ENCODE peak calls at places on chromosomes 2 and 18, in five cellular contexts. F, O, A, E and T are unnamed samples. For H3K27me3, the result is how much of the 10 kb centered on the place peaks cover.

GRCh38 chr2:221448857-221449390 is 123.2 kb downstream of the EPHA4 start:
- DNase-seq in O (no peak), A (no peak), E (no peak), F (no peak), T (no peak)

GRCh38 chr2:122634261-122634660 is 878.8 kb downstream of the TSN start:
- DNase-seq in O (no peak), E (no peak), A (no peak), F (peak), T (no peak)

GRCh38 chr2:7430421-7430868 is 513.2 kb downstream of the RNF144A start:
- DNase-seq in A (no peak), F (no peak), O (no peak), E (no peak), T (no peak)

GRCh38 chr2:239583879-239584859 is 183.3 kb upstream of the HDAC4 start:
- DNase-seq in F (no peak), A (peak), O (no peak), E (no peak), T (no peak)

GRCh38 chr2:127293758-127294562 is at the start of gene ERCC3:
- DNase-seq in A (peak), F (peak), E (peak), O (peak), T (peak)

GRCh38 chr18:67916142-67916541 is 399.6 kb upstream of the DSEL start:
- DNase-seq in E (no peak), F (peak), O (no peak), A (no peak), T (no peak)

GRCh38 chr18:79883461-79884295 is 67.8 kb downstream of the SLC66A2 start:
- DNase-seq in O (no peak), E (no peak), A (peak), F (no peak), T (no peak)

GRCh38 chr2:3827673-3828575 is 124.5 kb downstream of the DCDC2C start:
- DNase-seq in O (no peak), E (no peak), A (peak), F (peak), T (no peak)

GRCh38 chr2:45796500-45796899 is 145.0 kb downstream of the PRKCE start:
- DNase-seq in E (peak), A (no peak), F (no peak), O (no peak), T (no peak)

GRCh38 chr18:2692508-2692907 is 37.0 kb downstream of the SMCHD1 start:
- DNase-seq in O (no peak), F (no peak), A (no peak), E (no peak), T (no peak)

GRCh38 chr18:73283032-73283431 is 415.2 kb upstream of the NETO1 start:
- DNase-seq in E (no peak), O (no peak), F (peak), A (no peak), T (no peak)

DNA sequence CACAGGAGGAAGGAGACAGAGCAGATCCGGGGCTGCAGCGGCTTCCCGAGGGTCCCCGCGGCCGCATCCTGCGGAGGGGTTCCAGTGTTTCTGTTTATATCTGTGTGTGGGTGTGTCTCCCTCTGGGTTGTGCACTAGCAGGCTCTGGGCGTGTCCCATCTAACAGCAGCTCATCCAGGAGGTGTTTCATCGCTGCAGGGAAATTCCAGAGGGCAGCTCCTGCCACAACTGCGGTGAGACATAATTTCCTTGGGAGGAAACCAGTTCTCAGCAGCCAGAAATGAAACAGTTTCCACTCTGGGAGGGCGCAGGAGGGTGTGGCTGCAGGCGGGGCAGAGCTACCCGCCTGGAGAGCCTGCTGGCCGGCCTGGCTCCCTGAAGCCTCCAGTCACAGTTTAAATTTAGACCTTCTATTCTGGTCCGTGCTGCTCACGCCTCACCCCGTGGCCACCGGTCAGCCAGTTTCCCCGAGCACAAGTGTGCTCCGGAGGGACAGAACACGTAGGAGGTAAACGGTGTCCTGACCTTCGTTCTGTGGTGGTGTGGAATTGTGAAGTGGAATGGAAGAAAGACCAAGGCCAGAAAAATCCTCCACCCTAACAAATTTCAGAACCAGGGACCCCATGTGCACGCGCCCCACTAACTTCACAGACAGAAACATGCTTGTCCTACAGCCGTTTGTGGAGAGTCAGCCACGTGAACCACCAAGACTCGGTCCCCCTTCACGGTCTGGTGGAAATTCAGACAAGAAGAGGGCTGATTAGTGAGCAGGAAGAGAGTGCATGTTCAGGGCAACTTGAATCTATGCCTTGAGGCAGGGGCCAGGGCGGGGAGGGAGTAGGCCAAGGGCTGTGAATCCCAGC is 50.2 kb downstream of the TEX44 start:
- DNase-seq in O (peak), E (peak), F (peak), A (peak), T (peak)
- TF ChIP-seq POLR2A in O (peak), E (peak), F (no peak), A (no peak), T (peak)

GRCh38 chr2:128315829-128316776 is 2.6 kb downstream of the HS6ST1 start:
- DNase-seq in E (no peak), O (no peak), A (no peak), F (peak), T (no peak)
- H3K4me3 ChIP-seq in E (peak), O (peak), A (peak), F (peak), T (peak)

GRCh38 chr2:15765211-15765610 is 173.5 kb downstream of the DDX1 start:
- DNase-seq in E (no peak), A (no peak), F (no peak), O (no peak), T (no peak)

GRCh38 chr2:15766911-15767597 is 173.3 kb upstream of the MYCN start:
- DNase-seq in F (no peak), A (no peak), O (no peak), E (no peak), T (no peak)

GRCh38 chr2:15767679-15768078 is 172.7 kb upstream of the MYCN start:
- DNase-seq in E (no peak), O (no peak), F (no peak), A (no peak), T (no peak)

GRCh38 chr2:15765686-15766302 is 174.1 kb downstream of the DDX1 start:
- DNase-seq in F (no peak), A (no peak), E (no peak), O (no peak), T (no peak)

GRCh38 chr2:15766303-15766861 is 174.0 kb upstream of the MYCN start:
- DNase-seq in F (no peak), E (no peak), A (no peak), O (no peak), T (no peak)
- H3K27me3 ChIP-seq in F (under half), E (under half), A (under half), O (under half), T (under half)

GRCh38 chr18:8706545-8706980 is 1.2 kb downstream of the MTCL1 start:
- DNase-seq in A (no peak), O (no peak), F (peak), E (no peak), T (no peak)

GRCh38 chr18:8705941-8706544 is 687 bp downstream of the MTCL1 start:
- DNase-seq in F (no peak), E (peak), A (peak), O (no peak), T (peak)

GRCh38 chr18:8703781-8704301 is 1.5 kb upstream of the MTCL1 start:
- DNase-seq in A (peak), O (no peak), E (no peak), F (no peak), T (no peak)

GRCh38 chr18:8704361-8705279 is 736 bp upstream of the MTCL1 start:
- DNase-seq in O (peak), A (peak), E (peak), F (peak), T (peak)

GRCh38 chr18:8705280-8705940 is at the start of gene MTCL1:
- DNase-seq in E (peak), O (no peak), F (no peak), A (peak), T (no peak)
- TF ChIP-seq POLR2A in E (no peak), O (no peak), F (no peak), A (no peak), T (no peak)

DNA sequence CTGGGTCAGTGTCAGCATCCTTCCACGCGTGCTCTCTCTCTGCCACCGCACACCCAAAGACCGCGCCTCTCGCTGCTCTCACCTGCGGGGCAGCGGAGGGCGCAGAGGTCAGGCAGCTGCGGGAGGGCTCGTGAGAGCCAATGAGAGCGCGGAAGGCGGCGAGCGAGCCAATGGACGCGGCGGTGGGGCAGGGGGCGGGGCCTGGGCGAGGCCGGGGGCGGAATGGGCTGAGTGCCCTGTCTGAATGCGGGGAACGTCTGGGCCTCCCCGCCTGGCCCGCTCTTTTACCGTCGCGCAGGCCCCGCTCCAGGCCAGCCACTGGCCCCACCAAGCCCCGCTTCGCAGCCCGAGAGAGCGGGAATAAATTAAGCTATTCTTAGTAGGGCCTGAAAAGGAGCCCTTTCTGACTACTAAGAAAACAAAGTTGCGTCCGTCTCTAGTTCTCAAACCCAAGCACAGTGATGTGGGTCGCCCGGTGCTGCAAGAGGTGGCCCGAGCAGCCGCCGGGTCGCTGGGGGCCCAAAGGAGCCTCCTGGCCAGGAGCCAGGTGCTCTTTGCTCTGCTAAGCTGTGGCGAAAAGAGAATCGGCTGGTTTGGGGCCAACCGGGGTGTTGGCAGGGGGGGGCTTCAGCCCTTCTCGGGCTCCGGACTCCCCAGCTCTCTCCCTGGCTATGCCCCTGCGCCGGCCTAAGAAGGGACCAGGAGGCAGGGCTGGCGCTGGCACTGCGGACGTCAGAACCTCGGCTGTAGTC is 81.1 kb upstream of the GLI2 start:
- DNase-seq in O (no peak), F (no peak), A (no peak), E (peak), T (no peak)
- H3K4me3 ChIP-seq in O (peak), F (no peak), A (no peak), E (peak), T (no peak)